ENCODE peak calls at places on chromosome 16, in nine cellular contexts. N, I, P, R, V, M, S, Z and T are unnamed samples.

GRCh38 chr16:85391175-85391707 is 221.9 kb upstream of the GSE1 start:
- DNase-seq in N (no peak), I (no peak), P (no peak), R (no peak), V (no peak), M (no peak), S (no peak), Z (no peak), T (no peak)

GRCh38 chr16:51922476-51922875 is 624.5 kb downstream of the TOX3 start:
- DNase-seq in N (no peak), I (no peak), P (no peak), R (no peak), V (no peak), M (peak; percentile 70), S (no peak), Z (no peak), T (no peak)

GRCh38 chr16:78324649-78325274 is 225.3 kb downstream of the WWOX start:
- DNase-seq in N (no peak), I (no peak), P (no peak), R (no peak), V (no peak), M (no peak), S (no peak), Z (no peak), T (no peak)

GRCh38 chr16:29745126-29745852 is 501 bp downstream of the C16orf54 start:
- DNase-seq in N (no peak), I (no peak), P (no peak), R (peak; percentile 31), V (no peak), M (no peak), S (no peak), Z (no peak), T (no peak)

GRCh38 chr16:50626868-50627267 is 54.2 kb downstream of the SNX20 start:
- DNase-seq in N (no peak), I (no peak), P (no peak), R (no peak), V (no peak), M (no peak), S (no peak), Z (no peak), T (no peak)

GRCh38 chr16:65679785-65680184 is 557.9 kb upstream of the CDH11 start:
- DNase-seq in N (no peak), I (no peak), P (no peak), R (no peak), V (no peak), M (no peak), S (no peak), Z (no peak), T (no peak)

GRCh38 chr16:4538067-4538385 is 547 bp downstream of the CDIP1 start:
- DNase-seq in N (no peak), I (no peak), P (no peak), R (no peak), V (no peak), M (no peak), S (no peak), Z (no peak), T (no peak)

GRCh38 chr16:82955836-82956348 is 329.1 kb downstream of the CDH13 start:
- DNase-seq in N (no peak), I (no peak), P (no peak), R (no peak), V (no peak), M (no peak), S (no peak), Z (no peak), T (no peak)

GRCh38 chr16:49440156-49441065 is 66.8 kb downstream of the C16orf78 start:
- DNase-seq in N (no peak), I (no peak), P (no peak), R (no peak), V (no peak), M (no peak), S (no peak), Z (no peak), T (no peak)

GRCh38 chr16:88768041-88768876 is 16.8 kb downstream of the PIEZO1 start:
- DNase-seq in N (peak; percentile 53), I (peak; percentile 71), P (peak; percentile 67), R (peak; percentile 60), V (no peak), M (no peak), S (peak; percentile 63), Z (no peak), T (no peak)

GRCh38 chr16:88588148-88588547 is 17.9 kb downstream of the ZC3H18 start:
- DNase-seq in N (no peak), I (no peak), P (no peak), R (no peak), V (no peak), M (no peak), S (no peak), Z (no peak), T (no peak)

GRCh38 chr16:16045879-16046278 is 96.5 kb downstream of the ABCC1 start:
- DNase-seq in N (no peak), I (no peak), P (no peak), R (no peak), V (no peak), M (no peak), S (no peak), Z (no peak), T (no peak)
- TF ChIP-seq CTCF in N (peak; percentile 27), I (no peak), P (no peak), R (no peak), V (no peak), M (no peak), S (no peak), Z (peak; percentile 22), T (peak; percentile 57)

GRCh38 chr16:53053967-53054669 is 673 bp upstream of the CHD9 start:
- DNase-seq in N (peak; percentile 53), I (peak; percentile 25), P (peak; percentile 64), R (peak; percentile 52), V (peak; percentile 41), M (no peak), S (peak; percentile 50), Z (no peak), T (no peak)

GRCh38 chr16:53054670-53055485 is at the start of gene CHD9:
- DNase-seq in N (peak; percentile 88), I (peak; percentile 78), P (peak; percentile 93), R (peak; percentile 87), V (peak; percentile 68), M (peak; percentile 83), S (peak; percentile 87), Z (no peak), T (no peak)

GRCh38 chr16:53056528-53056881 is 1.7 kb downstream of the CHD9 start:
- DNase-seq in N (no peak), I (peak; percentile 87), P (no peak), R (peak; percentile 35), V (no peak), M (no peak), S (no peak), Z (no peak), T (no peak)

GRCh38 chr16:53055603-53056527 is 1.1 kb downstream of the CHD9 start:
- DNase-seq in N (no peak), I (peak; percentile 77), P (peak; percentile 64), R (peak; percentile 64), V (peak; percentile 47), M (peak; percentile 47), S (peak; percentile 48), Z (no peak), T (no peak)

GRCh38 chr16:53052519-53053501 is at the start of gene CHD9NB:
- DNase-seq in N (no peak), I (peak; percentile 92), P (no peak), R (peak; percentile 75), V (peak; percentile 47), M (peak; percentile 99), S (no peak), Z (peak; percentile 68), T (peak; percentile 93)
- H3K4me3 ChIP-seq in N (no peak within 1 kb of the TSS), I (peak within 1 kb of the TSS; percentile 53), P (no peak within 1 kb of the TSS), R (no peak within 1 kb of the TSS), V (no peak within 1 kb of the TSS), M (peak within 1 kb of the TSS; percentile 26), S (no peak within 1 kb of the TSS), Z (peak within 1 kb of the TSS; percentile 29), T (peak within 1 kb of the TSS; percentile 51)

GRCh38 chr16:90083139-90083538 is 6.0 kb upstream of the PRDM7 start:
- DNase-seq in N (no peak), I (no peak), P (no peak), R (no peak), V (no peak), M (no peak), S (no peak), Z (no peak), T (no peak)

GRCh38 chr16:90077240-90077756 is at the start of gene PRDM7:
- DNase-seq in N (peak; percentile 94), I (peak; percentile 91), P (peak; percentile 97), R (peak; percentile 95), V (peak; percentile 94), M (peak; percentile 96), S (peak; percentile 91), Z (peak; percentile 72), T (peak; percentile 43)

GRCh38 chr16:90078594-90078895 is 1.4 kb upstream of the PRDM7 start:
- DNase-seq in N (no peak), I (no peak), P (no peak), R (no peak), V (no peak), M (no peak), S (no peak), Z (no peak), T (no peak)

GRCh38 chr16:90081606-90081970 is 4.5 kb upstream of the PRDM7 start:
- DNase-seq in N (no peak), I (no peak), P (no peak), R (no peak), V (no peak), M (no peak), S (no peak), Z (no peak), T (no peak)

GRCh38 chr16:90077757-90078593 is 844 bp upstream of the PRDM7 start:
- DNase-seq in N (no peak), I (peak; percentile 42), P (no peak), R (peak; percentile 34), V (no peak), M (no peak), S (no peak), Z (peak; percentile 4), T (no peak)
- TF ChIP-seq CTCF in N (no peak), I (no peak), P (no peak), R (no peak), V (no peak), M (no peak), S (no peak), Z (peak; percentile 9), T (no peak)

GRCh38 chr16:87466975-87467501 is 25.8 kb downstream of the ZCCHC14 start:
- DNase-seq in N (no peak), I (no peak), P (no peak), R (no peak), V (no peak), M (no peak), S (no peak), Z (no peak), T (no peak)

GRCh38 chr16:87465306-87465705 is 27.5 kb downstream of the ZCCHC14 start:
- DNase-seq in N (peak; percentile 63), I (peak; percentile 89), P (no peak), R (peak; percentile 70), V (peak; percentile 85), M (peak; percentile 84), S (peak; percentile 80), Z (peak; percentile 51), T (no peak)

GRCh38 chr16:87464691-87465300 is 28.0 kb downstream of the ZCCHC14 start:
- DNase-seq in N (peak; percentile 60), I (peak; percentile 92), P (peak; percentile 82), R (peak; percentile 66), V (peak; percentile 81), M (no peak), S (peak; percentile 80), Z (peak; percentile 75), T (peak; percentile 88)

GRCh38 chr16:87461466-87461975 is 31.3 kb downstream of the ZCCHC14 start:
- DNase-seq in N (peak; percentile 50), I (peak; percentile 33), P (no peak), R (peak; percentile 93), V (peak; percentile 69), M (peak; percentile 93), S (peak; percentile 40), Z (no peak), T (peak; percentile 65)

GRCh38 chr16:87463722-87464690 is 28.8 kb downstream of the ZCCHC14 start:
- DNase-seq in N (no peak), I (peak; percentile 79), P (no peak), R (peak; percentile 31), V (peak; percentile 28), M (no peak), S (no peak), Z (no peak), T (no peak)
- H3K4me3 ChIP-seq in N (peak overlapping the region; percentile 3), I (peak overlapping the region; percentile 50), P (no peak overlapping the region), R (no peak overlapping the region), V (no peak overlapping the region), M (no peak overlapping the region), S (no peak overlapping the region), Z (no peak overlapping the region), T (peak overlapping the region; percentile 22)